ENCODE peak calls at places on chromosomes 4 and X, in six cellular contexts. T is T47D, M is Right ventricle myocardium inferior, P is A549, A is NCI-H446, R is COR-L47. I is an unnamed sample.
A peak's percentile ranks its signal among the peaks of the same experiment; 100 is the strongest.

GRCh38 chr4:93199492-93199891 is 629.1 kb upstream of the ATOH1 start:
- DNase-seq in T (peak; percentile 21), M (no peak), P (peak; percentile 15), A (peak; percentile 95), R (peak; percentile 85), I (peak; percentile 52)

GRCh38 chr4:73871911-73872310 is 2.7 kb downstream of the CXCL1 start:
- DNase-seq in T (no peak), M (no peak), P (no peak), A (no peak), R (no peak), I (peak; percentile 55)

GRCh38 chrX:134836497-134836968 is 154.3 kb upstream of the SMIM10 start:
- DNase-seq in T (no peak), M (no peak), P (no peak), A (no peak), R (no peak), I (peak; percentile 38)

GRCh38 chr4:80362578-80363181 is 27.1 kb downstream of the CFAP299 start:
- DNase-seq in T (no peak), M (no peak), P (no peak), A (peak; percentile 33), R (peak; percentile 28), I (peak; percentile 35)

GRCh38 chr4:68288046-68288740 is 42.7 kb upstream of the TMPRSS11B start:
- DNase-seq in T (no peak), M (no peak), P (no peak), A (no peak), R (no peak), I (no peak)

GRCh38 chr4:8850074-8850829 is 21.4 kb downstream of the HMX1 start:
- DNase-seq in T (no peak), M (peak; percentile 16), P (no peak), A (no peak), R (no peak), I (no peak)

GRCh38 chr4:41887821-41888699 is 47.2 kb upstream of the TMEM33 start:
- DNase-seq in T (no peak), M (no peak), P (no peak), A (peak; percentile 53), R (peak; percentile 12), I (peak; percentile 56)

GRCh38 chrX:154090731-154091130 is 6.8 kb downstream of the MECP2 start:
- DNase-seq in T (no peak), M (no peak), P (no peak), A (no peak), R (no peak), I (no peak)

GRCh38 chr4:105113800-105114199 is 32.9 kb upstream of the TET2 start:
- DNase-seq in T (no peak), M (no peak), P (no peak), A (no peak), R (no peak), I (no peak)

GRCh38 chr4:34365891-34366290 is 1878.4 kb downstream of the ARAP2 start:
- DNase-seq in T (no peak), M (no peak), P (no peak), A (no peak), R (no peak), I (no peak)

GRCh38 chrX:69522052-69522451 is 17.9 kb downstream of the NALF2 start:
- DNase-seq in T (no peak), M (no peak), P (no peak), A (no peak), R (no peak), I (no peak)

GRCh38 chr4:40056722-40057539 is at the start of gene N4BP2:
- DNase-seq in T (peak; percentile 39), M (peak; percentile 94), P (peak; percentile 59), A (peak; percentile 84), R (peak; percentile 83), I (peak; percentile 84)

GRCh38 chr4:154497901-154498300 is 6.3 kb upstream of the DCHS2 start:
- DNase-seq in T (no peak), M (no peak), P (no peak), A (no peak), R (no peak), I (no peak)

GRCh38 chrX:74242050-74242449 is 61.9 kb upstream of the ZCCHC13 start:
- DNase-seq in T (no peak), M (no peak), P (no peak), A (no peak), R (no peak), I (peak; percentile 83)

GRCh38 chr4:2079926-2080325 is 20.8 kb downstream of the NAT8L start:
- DNase-seq in T (no peak), M (no peak), P (no peak), A (no peak), R (no peak), I (no peak)

GRCh38 chr4:88659061-88659889 is 38.4 kb downstream of the NAP1L5 start:
- DNase-seq in T (peak; percentile 18), M (no peak), P (peak; percentile 64), A (peak; percentile 61), R (peak; percentile 52), I (peak; percentile 70)

GRCh38 chrX:153673398-153674218 is at the start of gene PNCK:
- DNase-seq in T (no peak), M (no peak), P (no peak), A (no peak), R (no peak), I (no peak)

GRCh38 chrX:31222946-31223345 is 151.1 kb upstream of the FTHL17 start:
- DNase-seq in T (no peak), M (no peak), P (no peak), A (no peak), R (no peak), I (no peak)

GRCh38 chr4:7649741-7650531 is 215.2 kb upstream of the PSAPL1 start:
- DNase-seq in T (no peak), M (no peak), P (no peak), A (no peak), R (no peak), I (peak; percentile 97)

GRCh38 chrX:47648376-47648775 is 2.0 kb downstream of the ELK1 start:
- DNase-seq in T (no peak), M (no peak), P (no peak), A (no peak), R (no peak), I (no peak)

GRCh38 chrX:84182521-84182920 is 5.5 kb downstream of the RPS6KA6 start:
- DNase-seq in T (no peak), M (no peak), P (no peak), A (no peak), R (no peak), I (no peak)

GRCh38 chr4:94454405-94454804 is 2.7 kb downstream of the PDLIM5 start:
- DNase-seq in T (no peak), M (no peak), P (no peak), A (no peak), R (no peak), I (peak; percentile 45)

GRCh38 chr4:71857713-71858451 is 74.0 kb upstream of the GC start:
- DNase-seq in T (no peak), M (no peak), P (no peak), A (no peak), R (no peak), I (no peak)

GRCh38 chr4:10048931-10049655 is 27.8 kb upstream of the SLC2A9 start:
- DNase-seq in T (no peak), M (no peak), P (no peak), A (no peak), R (no peak), I (no peak)

GRCh38 chr4:168509786-168510185 is 12.9 kb downstream of the PALLD start:
- DNase-seq in T (no peak), M (no peak), P (no peak), A (no peak), R (no peak), I (peak; percentile 87)

GRCh38 chr4:88843067-88843723 is 145.6 kb upstream of the NAP1L5 start:
- DNase-seq in T (peak; percentile 10), M (no peak), P (no peak), A (peak; percentile 77), R (peak; percentile 68), I (no peak)

GRCh38 chr4:181761130-181761529 is 482.1 kb upstream of the TENM3 start:
- DNase-seq in T (no peak), M (no peak), P (no peak), A (no peak), R (no peak), I (no peak)

GRCh38 chrX:144388738-144389137 is 504.9 kb downstream of the UBE2NL start:
- DNase-seq in T (no peak), M (no peak), P (no peak), A (no peak), R (no peak), I (no peak)

GRCh38 chr4:85094735-85095134 is 128.2 kb upstream of the WDFY3 start:
- DNase-seq in T (no peak), M (no peak), P (no peak), A (no peak), R (no peak), I (no peak)

GRCh38 chr4:2172161-2172560 is 69.8 kb downstream of the HAUS3 start:
- DNase-seq in T (no peak), M (no peak), P (no peak), A (no peak), R (no peak), I (no peak)

GRCh38 chr4:88614058-88614457 is 21.8 kb downstream of the HERC3 start:
- DNase-seq in T (no peak), M (no peak), P (no peak), A (no peak), R (no peak), I (no peak)

GRCh38 chr4:588351-588849 is 12.3 kb upstream of the TMEM271 start:
- DNase-seq in T (no peak), M (no peak), P (no peak), A (no peak), R (no peak), I (no peak)

GRCh38 chr4:125313989-125314602 is 659 bp upstream of the FAT4 start:
- DNase-seq in T (no peak), M (no peak), P (no peak), A (peak; percentile 65), R (no peak), I (no peak)

GRCh38 chr4:168978001-168978700 is 31.9 kb downstream of the CBR4 start:
- DNase-seq in T (no peak), M (no peak), P (no peak), A (no peak), R (peak; percentile 14), I (peak; percentile 8)

GRCh38 chrX:35682481-35682880 is 115.7 kb upstream of the MAGEB16 start:
- DNase-seq in T (no peak), M (no peak), P (no peak), A (no peak), R (no peak), I (peak; percentile 49)

I was measured in mesenchymal stem cell.